ENCODE peak calls at places on chromosomes 16 and 17, in five cellular contexts. One of them, this sample, is unnamed. For H3K9me3, the result is how much of the 10 kb centered on the place peaks cover.

GRCh38 chr16:75265911-75266701 is 14.7 kb upstream of the BCAR1 start:
- DNase-seq in neural progenitor cell: peak
- DNase-seq in PC-3: peak
- DNase-seq in OCI-LY7: peak
- DNase-seq in GM23248: peak
- DNase-seq in this sample: peak

GRCh38 chr16:1863681-1864460 is 8.1 kb downstream of the MEIOB start:
- DNase-seq in GM23248: peak
- DNase-seq in OCI-LY7: peak
- DNase-seq in neural progenitor cell: peak
- DNase-seq in PC-3: peak
- DNase-seq in this sample: peak

GRCh38 chr17:76612977-76613851 is 27.6 kb upstream of the ST6GALNAC2 start:
- DNase-seq in GM23248: no peak
- DNase-seq in neural progenitor cell: peak
- DNase-seq in PC-3: no peak
- DNase-seq in OCI-LY7: no peak
- DNase-seq in this sample: peak

GRCh38 chr16:80058236-80058635 is 457.7 kb upstream of the MAF start:
- DNase-seq in PC-3: no peak
- DNase-seq in OCI-LY7: no peak
- DNase-seq in neural progenitor cell: no peak
- DNase-seq in GM23248: no peak
- DNase-seq in this sample: peak

GRCh38 chr17:60864674-60865080 is 187.0 kb downstream of the BCAS3 start:
- DNase-seq in GM23248: no peak
- DNase-seq in OCI-LY7: no peak
- DNase-seq in PC-3: no peak
- DNase-seq in neural progenitor cell: no peak
- DNase-seq in this sample: no peak

GRCh38 chr17:62723842-62724241 is 84.3 kb downstream of the MARCHF10 start:
- DNase-seq in OCI-LY7: no peak
- DNase-seq in neural progenitor cell: peak
- DNase-seq in GM23248: peak
- DNase-seq in PC-3: no peak
- DNase-seq in this sample: no peak

GRCh38 chr16:66845791-66846221 is 1.6 kb downstream of the CA7 start:
- DNase-seq in OCI-LY7: no peak
- DNase-seq in PC-3: no peak
- DNase-seq in GM23248: no peak
- DNase-seq in neural progenitor cell: no peak
- DNase-seq in this sample: no peak

GRCh38 chr17:75454193-75454592 is 2.2 kb upstream of the TMEM94 start:
- DNase-seq in GM23248: no peak
- DNase-seq in neural progenitor cell: no peak
- DNase-seq in PC-3: peak
- DNase-seq in OCI-LY7: peak
- DNase-seq in this sample: no peak

GRCh38 chr17:17388657-17389496 is 85.7 kb downstream of the NT5M start:
- DNase-seq in GM23248: no peak
- DNase-seq in neural progenitor cell: no peak
- DNase-seq in PC-3: no peak
- DNase-seq in OCI-LY7: no peak
- DNase-seq in this sample: no peak

GRCh38 chr17:45846223-45846622 is 1.5 kb downstream of the SPPL2C start:
- DNase-seq in OCI-LY7: no peak
- DNase-seq in PC-3: no peak
- DNase-seq in GM23248: no peak
- DNase-seq in neural progenitor cell: no peak
- DNase-seq in this sample: no peak

DNA sequence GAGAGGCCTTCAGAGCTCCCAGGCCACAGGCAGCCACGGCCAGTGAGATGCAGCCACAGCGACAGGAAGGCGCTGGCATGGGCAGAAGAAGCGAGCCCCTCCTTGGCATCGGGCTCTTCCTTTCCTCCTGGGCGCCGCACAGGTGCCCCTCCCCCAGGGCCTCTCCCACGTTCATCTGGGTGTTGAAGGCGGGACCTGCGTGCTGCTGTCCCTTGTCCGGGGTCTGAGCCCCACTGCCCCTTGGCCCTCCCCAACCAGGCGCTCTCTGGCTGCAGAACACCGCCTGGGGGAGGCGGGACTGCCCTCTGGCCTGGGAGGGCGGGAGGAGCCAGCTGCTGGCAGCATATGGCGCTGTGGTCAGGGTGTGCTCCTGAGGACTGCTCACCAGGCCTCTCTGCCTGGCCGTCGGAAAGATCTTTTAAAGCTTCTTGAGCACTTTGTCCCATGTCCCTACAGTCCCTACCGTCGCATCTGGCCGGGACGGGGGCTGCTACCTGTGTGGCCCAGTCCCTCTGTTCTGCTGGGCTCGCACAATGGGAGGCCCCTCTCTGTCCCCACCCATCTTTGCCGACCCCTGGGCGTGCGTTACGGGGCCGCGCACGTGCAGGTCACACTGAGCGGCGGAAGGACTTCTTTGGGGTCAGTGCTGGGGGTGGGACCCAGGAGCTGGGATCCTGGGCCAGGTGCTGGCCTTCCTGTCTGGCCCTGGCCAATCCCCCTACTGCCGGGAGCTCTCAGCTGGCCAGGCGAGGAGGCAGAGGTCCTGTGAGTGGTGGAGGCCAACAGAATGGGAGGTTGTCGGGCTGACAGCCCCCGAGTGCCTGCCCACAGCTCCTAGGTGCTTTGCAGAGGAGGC is 1.7 kb downstream of the SLC25A10 start:
- DNase-seq in PC-3: peak
- DNase-seq in OCI-LY7: no peak
- DNase-seq in neural progenitor cell: peak
- DNase-seq in GM23248: no peak
- DNase-seq in this sample: peak
- TF ChIP-seq EZH2phosphoT487 in PC-3: no peak
- TF ChIP-seq EZH2phosphoT487 in OCI-LY7: no peak
- TF ChIP-seq EZH2phosphoT487 in neural progenitor cell: no peak
- TF ChIP-seq EZH2phosphoT487 in GM23248: no peak
- TF ChIP-seq EZH2phosphoT487 in this sample: no peak

GRCh38 chr16:70434489-70435260 is 4.2 kb downstream of the ST3GAL2 start:
- DNase-seq in PC-3: no peak
- DNase-seq in GM23248: no peak
- DNase-seq in OCI-LY7: peak
- DNase-seq in neural progenitor cell: no peak
- DNase-seq in this sample: no peak
- H3K4me2 ChIP-seq in PC-3: no peak
- H3K4me2 ChIP-seq in GM23248: no peak
- H3K4me2 ChIP-seq in OCI-LY7: peak
- H3K4me2 ChIP-seq in neural progenitor cell: no peak
- H3K4me2 ChIP-seq in this sample: no peak

GRCh38 chr17:22505660-22506059 is 813.3 kb downstream of the KCNJ18 start:
- DNase-seq in OCI-LY7: no peak
- DNase-seq in neural progenitor cell: no peak
- DNase-seq in PC-3: no peak
- DNase-seq in GM23248: no peak
- DNase-seq in this sample: no peak
- H3K9me3 ChIP-seq in OCI-LY7: under half
- H3K9me3 ChIP-seq in neural progenitor cell: under half
- H3K9me3 ChIP-seq in PC-3: under half
- H3K9me3 ChIP-seq in GM23248: under half
- H3K9me3 ChIP-seq in this sample: under half

GRCh38 chr17:74287203-74287602 is 13.2 kb downstream of the DNAI2 start:
- DNase-seq in OCI-LY7: no peak
- DNase-seq in GM23248: no peak
- DNase-seq in PC-3: no peak
- DNase-seq in neural progenitor cell: no peak
- DNase-seq in this sample: no peak

GRCh38 chr17:74290340-74290739 is 16.3 kb downstream of the DNAI2 start:
- DNase-seq in OCI-LY7: no peak
- DNase-seq in GM23248: no peak
- DNase-seq in neural progenitor cell: peak
- DNase-seq in PC-3: no peak
- DNase-seq in this sample: no peak

GRCh38 chr17:74288785-74289184 is 14.8 kb downstream of the DNAI2 start:
- DNase-seq in OCI-LY7: no peak
- DNase-seq in neural progenitor cell: no peak
- DNase-seq in GM23248: peak
- DNase-seq in PC-3: peak
- DNase-seq in this sample: no peak

GRCh38 chr17:74292495-74292894 is 18.5 kb downstream of the DNAI2 start:
- DNase-seq in neural progenitor cell: no peak
- DNase-seq in GM23248: no peak
- DNase-seq in OCI-LY7: no peak
- DNase-seq in PC-3: no peak
- DNase-seq in this sample: no peak

GRCh38 chr17:74289688-74290087 is 15.7 kb downstream of the DNAI2 start:
- DNase-seq in PC-3: no peak
- DNase-seq in neural progenitor cell: no peak
- DNase-seq in OCI-LY7: no peak
- DNase-seq in GM23248: no peak
- DNase-seq in this sample: no peak
- TF ChIP-seq EZH2phosphoT487 in PC-3: no peak
- TF ChIP-seq EZH2phosphoT487 in neural progenitor cell: no peak
- TF ChIP-seq EZH2phosphoT487 in OCI-LY7: no peak
- TF ChIP-seq EZH2phosphoT487 in GM23248: no peak
- TF ChIP-seq EZH2phosphoT487 in this sample: no peak

This sample was measured in hepatocyte.